ENCODE peak calls at places on chromosome 18, in six cellular contexts. Z is ovary, O is testis, R is body of pancreas, K is uterus, Q is stomach. Y is an unnamed sample.

GRCh38 chr18:79490593-79491551 is 95.1 kb downstream of the NFATC1 start:
- DNase-seq in Z (peak), K (no peak), O (no peak), R (no peak), Q (no peak), Y (no peak)

GRCh38 chr18:75544496-75544895 is 117.0 kb upstream of the SMIM21 start:
- DNase-seq in O (no peak), Z (no peak), Q (no peak), R (no peak), K (no peak), Y (no peak)

GRCh38 chr18:27942706-27943105 is 234.2 kb downstream of the CDH2 start:
- DNase-seq in O (no peak), R (no peak), Z (no peak), Q (no peak), K (no peak), Y (no peak)

GRCh38 chr18:839224-840079 is 27.4 kb upstream of the YES1 start:
- DNase-seq in Z (peak), K (peak), Q (peak), O (peak), R (peak), Y (peak)

GRCh38 chr18:59502222-59502898 is 143.3 kb upstream of the LMAN1 start:
- DNase-seq in Z (no peak), K (peak), O (no peak), R (no peak), Q (no peak), Y (peak)

GRCh38 chr18:8813621-8814020 is 108.3 kb downstream of the MTCL1 start:
- DNase-seq in O (no peak), R (no peak), K (no peak), Q (no peak), Z (no peak), Y (no peak)

GRCh38 chr18:80033181-80034067 is 810 bp upstream of the RBFA start:
- DNase-seq in Q (no peak), K (peak), R (no peak), O (peak), Z (no peak), Y (no peak)

GRCh38 chr18:77160515-77160914 is 27.9 kb upstream of the MBP start:
- DNase-seq in Q (no peak), K (no peak), R (no peak), Z (no peak), O (no peak), Y (no peak)

GRCh38 chr18:76130845-76131244 is 364.2 kb downstream of the ZNF516 start:
- DNase-seq in Q (no peak), O (peak), R (no peak), K (no peak), Z (peak), Y (peak)

GRCh38 chr18:79625195-79625923 is 54.2 kb upstream of the CTDP1 start:
- DNase-seq in R (no peak), Z (peak), K (peak), Q (no peak), O (no peak), Y (peak)

GRCh38 chr18:72530622-72531021 is 13.5 kb downstream of the CBLN2 start:
- DNase-seq in Q (no peak), Z (no peak), R (no peak), K (no peak), O (no peak), Y (no peak)

GRCh38 chr18:61935362-61935761 is 42.6 kb upstream of the RNF152 start:
- DNase-seq in Z (no peak), O (no peak), R (no peak), K (no peak), Q (no peak), Y (no peak)

GRCh38 chr18:54254265-54254758 is 15.0 kb upstream of the POLI start:
- DNase-seq in O (no peak), R (peak), Q (no peak), K (no peak), Z (no peak), Y (peak)

GRCh38 chr18:11047817-11048216 is 101.6 kb downstream of the PIEZO2 start:
- DNase-seq in O (no peak), Z (no peak), R (no peak), Q (no peak), K (no peak), Y (peak)

GRCh38 chr18:35050638-35051287 is 9.6 kb downstream of the MAPRE2 start:
- DNase-seq in R (no peak), Z (no peak), O (no peak), K (no peak), Q (no peak), Y (no peak)

GRCh38 chr18:34773378-34773777 is 63.3 kb downstream of the DTNA start:
- DNase-seq in Z (no peak), K (no peak), R (no peak), Q (no peak), O (no peak), Y (no peak)

GRCh38 chr18:69599377-69599776 is 198.7 kb downstream of the DOK6 start:
- DNase-seq in R (no peak), Q (no peak), K (no peak), Z (no peak), O (no peak), Y (no peak)

GRCh38 chr18:59660398-59660797 is 36.8 kb downstream of the CCBE1 start:
- DNase-seq in K (no peak), Q (no peak), O (no peak), R (no peak), Z (no peak), Y (no peak)

GRCh38 chr18:54950221-54950620 is 9.0 kb downstream of the CCDC68 start:
- DNase-seq in R (peak), Z (no peak), O (no peak), Q (peak), K (no peak), Y (no peak)

GRCh38 chr18:58953627-58954026 is 89.0 kb downstream of the ZNF532 start:
- DNase-seq in R (peak), Z (no peak), K (no peak), Q (peak), O (peak), Y (peak)

GRCh38 chr18:3675446-3675845 is 225.5 kb downstream of the TGIF1 start:
- DNase-seq in K (no peak), Q (no peak), R (no peak), O (no peak), Z (no peak), Y (no peak)

GRCh38 chr18:79965119-79965902 is 868 bp downstream of the HSBP1L1 start:
- DNase-seq in Q (peak), Z (peak), R (peak), K (no peak), O (no peak), Y (peak)

GRCh38 chr18:3664563-3665178 is 214.7 kb downstream of the TGIF1 start:
- DNase-seq in Q (no peak), R (no peak), K (no peak), Z (no peak), O (peak), Y (no peak)

GRCh38 chr18:40012931-40013609 is 1942.0 kb upstream of the PIK3C3 start:
- DNase-seq in O (no peak), Q (no peak), K (no peak), Z (no peak), R (no peak), Y (no peak)

GRCh38 chr18:471701-472100 is 28.8 kb downstream of the COLEC12 start:
- DNase-seq in Z (no peak), Q (no peak), R (no peak), K (no peak), O (no peak), Y (no peak)

GRCh38 chr18:22166070-22166972 is 3.1 kb upstream of the GATA6 start:
- DNase-seq in Q (peak), O (peak), K (peak), R (peak), Z (peak), Y (no peak)

GRCh38 chr18:657311-657997 is at the start of gene TYMS:
- DNase-seq in Z (peak), O (peak), Q (peak), R (peak), K (no peak), Y (peak)

GRCh38 chr18:28594034-28594433 is 417.1 kb upstream of the CDH2 start:
- DNase-seq in Z (no peak), R (no peak), O (no peak), Q (no peak), K (no peak), Y (no peak)

GRCh38 chr18:68234676-68235075 is 480.2 kb downstream of the TMX3 start:
- DNase-seq in R (no peak), K (no peak), Q (no peak), Z (no peak), O (no peak), Y (no peak)

GRCh38 chr18:74840492-74841167 is 243.0 kb downstream of the ZNF407 start:
- DNase-seq in O (no peak), Q (no peak), K (no peak), Z (no peak), R (no peak), Y (no peak)

GRCh38 chr18:5066380-5066977 is 130.6 kb downstream of the AKAIN1 start:
- DNase-seq in K (no peak), Q (no peak), O (peak), Z (no peak), R (no peak), Y (no peak)

GRCh38 chr18:37389684-37390368 is 175.8 kb downstream of the CELF4 start:
- DNase-seq in K (no peak), Z (no peak), O (no peak), R (no peak), Q (no peak), Y (no peak)

DNA sequence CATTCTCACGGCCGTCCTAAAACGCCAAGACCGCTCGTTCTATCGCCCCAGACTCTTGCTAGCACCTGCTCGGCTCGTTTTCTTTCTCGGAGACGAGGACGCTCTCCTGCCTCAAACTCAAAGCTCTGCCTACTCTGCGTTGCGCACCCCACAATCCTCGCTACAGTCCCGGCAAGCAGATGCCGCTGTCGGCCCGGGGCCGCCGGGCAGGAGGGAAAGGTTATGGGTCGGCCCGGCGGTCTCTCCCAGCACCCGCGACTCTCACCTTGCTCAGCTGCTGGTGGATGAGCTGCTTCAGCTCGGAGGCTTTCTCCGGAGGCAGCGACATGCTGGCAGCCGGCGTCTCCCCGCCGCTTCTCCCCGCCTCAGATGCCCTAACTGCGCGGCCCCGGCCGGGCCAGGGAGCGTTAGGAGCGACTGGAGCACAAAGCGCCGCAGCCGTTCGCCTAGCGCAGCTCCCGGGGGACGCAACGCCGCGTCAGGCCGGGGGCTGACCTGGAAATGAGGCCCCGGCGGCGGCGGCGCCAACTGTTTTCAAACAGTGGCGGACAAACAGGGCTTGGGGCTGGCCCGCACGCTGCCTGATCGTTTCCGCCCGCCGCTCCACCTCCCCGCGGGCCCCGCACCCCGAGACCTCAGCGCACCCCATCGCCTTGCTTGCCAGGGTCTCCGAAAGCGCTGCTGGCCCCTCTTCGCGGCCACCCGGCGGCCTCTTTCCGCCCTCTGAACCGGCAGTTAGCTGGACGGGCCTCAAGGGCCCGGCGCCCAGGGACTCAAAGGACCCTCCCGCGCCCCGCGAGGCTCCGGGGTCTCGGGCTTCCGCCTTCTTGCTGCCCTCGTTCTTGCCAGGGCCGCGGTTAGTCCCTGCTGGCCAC is at the start of the genes CEP76 and PSMG2:
- DNase-seq in K (peak), R (peak), O (peak), Z (peak), Q (peak), Y (peak)
- TF ChIP-seq POLR2A in K (peak), R (peak), O (no peak), Z (peak), Q (peak), Y (peak)

DNA sequence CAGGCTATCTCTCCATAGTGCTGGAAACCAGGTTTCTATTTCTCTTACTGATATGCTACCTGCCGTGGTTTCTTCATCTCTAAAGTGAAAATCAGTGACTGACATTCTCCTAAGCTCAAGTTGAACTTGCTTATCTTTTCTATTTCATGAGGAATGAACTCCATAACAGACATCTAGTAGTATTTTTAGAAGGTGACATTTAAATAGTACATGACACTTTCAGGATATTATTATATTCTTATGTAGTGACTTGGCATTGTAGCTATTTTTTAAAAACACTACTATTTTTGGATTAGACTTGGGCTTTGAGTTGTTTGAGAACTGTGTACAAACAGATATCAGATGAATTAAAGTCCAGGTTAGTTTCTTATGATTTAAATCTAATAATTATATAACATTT is 1381.8 kb downstream of the DSC3 start:
- DNase-seq in O (no peak), Q (no peak), K (no peak), R (no peak), Z (no peak), Y (no peak)
- H3K27ac ChIP-seq in O (no peak), Q (no peak), K (no peak), R (no peak), Z (no peak), Y (no peak)

GRCh38 chr18:6414118-6414722 is 491 bp downstream of the L3MBTL4 start:
- DNase-seq in Q (peak), K (peak), O (peak), R (peak), Z (peak), Y (peak)
- TF ChIP-seq POLR2A in Q (no peak), K (no peak), O (no peak), R (peak), Z (no peak), Y (no peak)

DNA sequence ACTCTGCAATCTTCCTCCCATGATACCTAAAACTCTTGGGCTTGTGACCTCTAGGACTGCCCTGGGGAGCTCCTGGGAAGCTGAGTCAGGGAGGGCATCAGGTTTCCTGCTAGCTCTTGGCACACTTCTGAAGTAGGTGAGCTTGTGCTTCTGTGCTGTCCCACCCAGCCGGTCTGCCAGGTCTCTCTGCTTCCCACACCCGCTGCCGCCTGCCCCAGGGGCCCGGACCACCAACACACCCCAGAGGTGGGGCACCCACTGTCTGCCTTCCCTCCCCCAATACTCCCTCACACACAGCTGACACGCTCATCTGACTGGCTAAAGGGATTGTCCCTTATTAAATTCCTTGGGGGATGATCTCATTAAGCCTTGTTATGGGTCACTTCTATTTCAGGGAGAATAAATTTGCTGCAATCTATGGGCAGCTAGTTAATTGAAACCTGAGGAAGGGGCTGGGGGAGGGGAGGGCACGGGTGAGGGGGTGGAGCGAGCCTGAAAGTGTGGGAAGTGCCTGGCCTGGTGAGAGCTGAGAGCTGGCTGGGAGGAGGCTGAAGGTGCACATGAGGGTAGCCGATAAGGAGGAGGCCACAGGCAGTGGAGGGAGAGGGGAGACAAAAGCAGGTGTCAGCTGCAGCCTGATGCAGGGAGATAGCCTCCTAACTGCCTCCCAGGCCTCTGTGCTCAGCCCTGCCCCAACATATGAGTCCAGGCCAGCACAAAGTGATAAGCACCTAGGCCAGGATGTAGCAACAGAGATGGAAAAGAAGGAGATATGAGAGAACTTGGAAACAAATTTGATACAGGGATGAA is 48.8 kb downstream of the HAUS1 start:
- DNase-seq in Z (no peak), K (no peak), O (peak), R (no peak), Q (no peak), Y (peak)
- H3K27ac ChIP-seq in Z (no peak), K (no peak), O (peak), R (no peak), Q (no peak), Y (peak)

DNA sequence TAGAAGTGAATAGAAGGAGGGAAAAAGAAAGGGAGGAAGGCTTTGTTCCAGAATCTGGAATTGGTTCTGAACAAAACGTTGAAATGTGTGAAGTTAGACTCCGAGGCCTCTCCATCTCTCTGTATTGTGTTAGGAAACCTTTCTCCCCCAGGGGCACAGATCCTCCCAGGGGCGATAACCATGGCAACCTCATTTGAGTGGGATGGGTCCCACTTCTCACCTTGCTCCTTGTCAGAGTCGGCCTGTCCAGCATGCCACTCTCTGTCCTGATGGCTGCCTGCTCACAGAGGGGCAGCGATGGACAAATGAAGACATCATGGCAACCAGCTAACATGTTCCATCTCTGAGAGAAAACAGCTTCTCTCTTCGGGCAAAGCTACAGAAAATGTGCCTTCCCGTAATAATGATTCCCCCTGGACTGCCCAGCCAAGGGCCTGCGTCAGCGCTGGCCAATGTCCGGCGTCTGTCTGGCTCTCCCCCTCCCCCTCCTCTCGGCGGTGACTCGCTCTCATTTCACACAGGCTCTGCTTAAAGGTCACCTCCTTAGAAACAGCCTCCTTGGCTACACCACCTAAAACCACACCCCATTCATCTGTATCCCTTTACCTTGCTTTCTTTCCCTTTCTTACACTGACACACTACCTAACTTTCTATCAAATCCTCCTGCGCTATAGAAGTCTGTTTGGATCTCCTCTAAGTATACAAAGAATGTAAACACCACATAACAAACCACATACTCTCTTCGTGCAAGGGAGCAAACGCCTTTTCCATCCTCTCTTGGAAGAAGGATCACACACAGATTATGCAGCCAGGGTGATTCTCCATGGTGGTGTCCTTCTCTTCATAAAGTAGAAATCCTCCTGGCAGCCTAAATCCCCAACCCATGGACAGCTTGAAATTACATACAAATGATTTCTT is 32.1 kb upstream of the TTC39C start:
- DNase-seq in O (no peak), Q (no peak), K (peak), R (peak), Z (peak), Y (peak)
- TF ChIP-seq POLR2A in O (no peak), Q (no peak), K (no peak), R (no peak), Z (no peak), Y (no peak)

DNA sequence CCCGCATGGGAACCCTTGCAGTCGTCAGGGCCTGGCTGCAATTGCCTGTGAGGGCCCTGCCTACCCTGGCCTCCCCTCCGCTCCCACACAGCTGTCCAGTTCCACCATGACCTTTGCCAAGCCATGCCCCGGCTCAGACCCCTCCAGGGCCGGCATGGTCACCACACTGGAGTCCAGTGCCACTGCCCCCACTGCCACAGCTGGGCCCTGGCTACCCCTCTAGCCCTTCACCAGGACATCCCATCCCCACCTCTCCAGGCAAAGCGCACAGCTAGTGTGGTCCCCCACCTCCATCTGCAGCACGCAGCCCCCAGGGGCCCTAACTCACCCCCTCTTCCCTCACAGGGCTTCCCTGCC is 70.3 kb upstream of the SMAD7 start:
- DNase-seq in Z (no peak), Q (no peak), O (no peak), R (no peak), K (no peak), Y (no peak)
- H3K27ac ChIP-seq in Z (no peak), Q (no peak), O (no peak), R (no peak), K (no peak), Y (no peak)

GRCh38 chr18:13613591-13614317 is 112.6 kb downstream of the FAM210A start:
- DNase-seq in Z (no peak), R (no peak), K (no peak), Q (no peak), O (peak), Y (no peak)
- TF ChIP-seq POLR2A in Z (no peak), R (no peak), K (no peak), Q (no peak), O (no peak), Y (no peak)

GRCh38 chr18:7657937-7658336 is 90.8 kb downstream of the PTPRM start:
- DNase-seq in K (no peak), Q (no peak), O (no peak), R (no peak), Z (no peak), Y (no peak)
- H3K27ac ChIP-seq in K (no peak), Q (no peak), O (no peak), R (no peak), Z (no peak), Y (no peak)